ENCODE peak calls at places on chromosome 12, in five cellular contexts. J, Q, R, Y and E are unnamed samples.

GRCh38 chr12:4030938-4031702 is 157.9 kb upstream of the PARP11 start:
- DNase-seq in J (peak), Q (peak), R (peak), Y (peak), E (peak)

GRCh38 chr12:75936525-75937450 is 94.8 kb downstream of the PHLDA1 start:
- DNase-seq in J (no peak), Q (no peak), R (no peak), Y (no peak), E (no peak)

GRCh38 chr12:98297557-98297956 is 217.8 kb upstream of the TMPO start:
- DNase-seq in J (no peak), Q (no peak), R (no peak), Y (no peak), E (no peak)

GRCh38 chr12:124411291-124411878 is 116.5 kb downstream of the RFLNA start:
- DNase-seq in J (no peak), Q (no peak), R (peak), Y (no peak), E (no peak)

GRCh38 chr12:39010406-39010805 is 105.0 kb upstream of the CPNE8 start:
- DNase-seq in J (no peak), Q (no peak), R (no peak), Y (no peak), E (no peak)

GRCh38 chr12:76552343-76552938 is 7.1 kb downstream of the OSBPL8 start:
- DNase-seq in J (no peak), Q (no peak), R (no peak), Y (no peak), E (no peak)

GRCh38 chr12:92603741-92604432 is 98.9 kb upstream of the PLEKHG7 start:
- DNase-seq in J (no peak), Q (no peak), R (no peak), Y (no peak), E (no peak)

GRCh38 chr12:48380596-48380995 is 29.9 kb upstream of the ZNF641 start:
- DNase-seq in J (no peak), Q (no peak), R (no peak), Y (no peak), E (no peak)

GRCh38 chr12:63978519-63978918 is 134.0 kb downstream of the SRGAP1 start:
- DNase-seq in J (no peak), Q (no peak), R (no peak), Y (no peak), E (no peak)

GRCh38 chr12:90497923-90498545 is 456.9 kb downstream of the CCER1 start:
- DNase-seq in J (no peak), Q (no peak), R (no peak), Y (no peak), E (no peak)

GRCh38 chr12:76346236-76346635 is 2.0 kb downstream of the BBS10 start:
- DNase-seq in J (no peak), Q (no peak), R (no peak), Y (no peak), E (no peak)

GRCh38 chr12:3752096-3752709 is 706 bp downstream of the CRACR2A start:
- DNase-seq in J (no peak), Q (no peak), R (no peak), Y (peak), E (no peak)

GRCh38 chr12:2893007-2893406 is 2.3 kb downstream of the TULP3 start:
- DNase-seq in J (no peak), Q (no peak), R (no peak), Y (no peak), E (no peak)

GRCh38 chr12:131830335-131831020 is 2.3 kb downstream of the MMP17 start:
- DNase-seq in J (peak), Q (peak), R (peak), Y (peak), E (peak)

GRCh38 chr12:49489720-49490119 is 49.1 kb upstream of the KCNH3 start:
- DNase-seq in J (no peak), Q (no peak), R (no peak), Y (no peak), E (no peak)

GRCh38 chr12:122067966-122068365 is 10.6 kb upstream of the MLXIP start:
- DNase-seq in J (no peak), Q (no peak), R (no peak), Y (no peak), E (no peak)

GRCh38 chr12:130608132-130608531 is 108.0 kb downstream of the RIMBP2 start:
- DNase-seq in J (no peak), Q (no peak), R (no peak), Y (peak), E (no peak)

GRCh38 chr12:132602578-132603239 is 7.7 kb downstream of the LRCOL1 start:
- DNase-seq in J (no peak), Q (no peak), R (peak), Y (no peak), E (no peak)

GRCh38 chr12:75130811-75131210 is 78.8 kb downstream of the KCNC2 start:
- DNase-seq in J (no peak), Q (no peak), R (no peak), Y (no peak), E (no peak)

GRCh38 chr12:6541371-6542165 is 7.3 kb downstream of the GAPDH start:
- DNase-seq in J (no peak), Q (no peak), R (no peak), Y (no peak), E (peak)

GRCh38 chr12:6538420-6539275 is 4.3 kb downstream of the GAPDH start:
- DNase-seq in J (no peak), Q (no peak), R (no peak), Y (no peak), E (no peak)

GRCh38 chr12:6540181-6540877 is 6.0 kb downstream of the GAPDH start:
- DNase-seq in J (peak), Q (peak), R (peak), Y (peak), E (peak)

GRCh38 chr12:6536894-6537579 is 2.7 kb downstream of the GAPDH start:
- DNase-seq in J (no peak), Q (no peak), R (no peak), Y (no peak), E (no peak)

DNA sequence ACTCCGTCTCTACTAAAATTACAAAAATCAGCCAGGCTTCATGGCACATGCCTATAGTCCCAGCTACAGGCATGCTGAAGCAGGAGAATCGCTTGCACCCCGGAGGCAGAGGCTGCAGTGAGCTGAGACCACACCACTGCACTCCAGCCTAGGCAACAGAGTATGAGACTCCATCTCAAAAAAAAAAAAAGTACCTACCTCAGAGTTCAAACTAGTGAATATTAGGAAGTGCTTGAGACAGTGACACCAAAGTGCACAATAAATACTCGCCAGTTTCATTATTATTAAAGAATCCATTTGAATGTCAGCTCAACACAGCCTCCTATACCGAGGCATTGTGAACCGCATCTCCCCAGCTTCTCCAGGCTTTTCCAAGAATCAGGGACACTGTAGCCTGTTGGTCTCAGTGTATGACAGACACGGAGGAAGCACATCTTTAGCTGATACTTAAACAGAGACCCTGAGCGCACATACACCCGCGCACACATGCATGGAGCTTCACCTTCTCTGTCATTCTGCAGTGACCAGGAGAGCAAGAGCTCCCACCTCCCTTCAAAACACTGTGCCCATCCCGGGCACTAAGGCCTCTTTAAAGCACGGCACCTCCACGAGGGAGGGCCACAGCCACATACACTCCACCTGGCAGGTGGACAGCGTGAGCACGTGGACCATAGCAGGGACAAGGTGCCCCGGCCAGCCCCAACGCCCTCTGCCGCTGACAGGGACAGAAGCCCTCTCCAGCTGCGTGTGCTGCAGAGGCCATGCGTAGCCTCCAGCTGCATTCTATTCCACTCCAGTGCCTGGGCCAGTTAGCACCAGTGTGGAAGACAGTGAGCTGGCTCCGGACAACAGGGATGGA is 5.2 kb downstream of the GAPDH start:
- DNase-seq in J (no peak), Q (no peak), R (no peak), Y (no peak), E (no peak)
- TF ChIP-seq CTCF in J (no peak), Q (no peak), R (no peak), Y (no peak), E (no peak)

DNA sequence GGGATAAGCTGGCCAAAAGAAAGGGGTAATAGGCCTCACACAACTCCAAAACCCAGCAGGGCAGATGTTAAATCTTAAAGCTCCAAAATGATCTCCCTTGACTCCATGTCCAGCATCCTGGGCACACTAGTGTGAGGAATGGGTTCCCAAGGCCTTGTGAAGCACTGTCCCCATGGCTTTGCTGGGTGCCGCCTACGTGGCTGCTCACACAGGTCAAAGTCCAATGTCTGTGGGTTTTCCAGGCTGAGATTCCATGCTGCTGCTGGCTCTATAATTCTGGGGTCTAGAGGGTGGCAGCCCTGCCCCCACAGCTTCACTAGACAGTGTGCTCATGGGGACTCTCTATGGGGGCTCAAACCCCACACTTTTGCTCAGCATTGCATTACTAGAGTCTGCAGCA is 145.3 kb upstream of the GRIN2B start:
- DNase-seq in J (no peak), Q (no peak), R (no peak), Y (no peak), E (no peak)
- TF ChIP-seq CTCF in J (no peak), Q (no peak), R (no peak), Y (no peak), E (no peak)

GRCh38 chr12:126663304-126664094 is 1598.3 kb downstream of the AACS start:
- DNase-seq in J (no peak), Q (no peak), R (peak), Y (no peak), E (no peak)
- TF ChIP-seq CTCF in J (no peak), Q (no peak), R (peak), Y (no peak), E (peak)

DNA sequence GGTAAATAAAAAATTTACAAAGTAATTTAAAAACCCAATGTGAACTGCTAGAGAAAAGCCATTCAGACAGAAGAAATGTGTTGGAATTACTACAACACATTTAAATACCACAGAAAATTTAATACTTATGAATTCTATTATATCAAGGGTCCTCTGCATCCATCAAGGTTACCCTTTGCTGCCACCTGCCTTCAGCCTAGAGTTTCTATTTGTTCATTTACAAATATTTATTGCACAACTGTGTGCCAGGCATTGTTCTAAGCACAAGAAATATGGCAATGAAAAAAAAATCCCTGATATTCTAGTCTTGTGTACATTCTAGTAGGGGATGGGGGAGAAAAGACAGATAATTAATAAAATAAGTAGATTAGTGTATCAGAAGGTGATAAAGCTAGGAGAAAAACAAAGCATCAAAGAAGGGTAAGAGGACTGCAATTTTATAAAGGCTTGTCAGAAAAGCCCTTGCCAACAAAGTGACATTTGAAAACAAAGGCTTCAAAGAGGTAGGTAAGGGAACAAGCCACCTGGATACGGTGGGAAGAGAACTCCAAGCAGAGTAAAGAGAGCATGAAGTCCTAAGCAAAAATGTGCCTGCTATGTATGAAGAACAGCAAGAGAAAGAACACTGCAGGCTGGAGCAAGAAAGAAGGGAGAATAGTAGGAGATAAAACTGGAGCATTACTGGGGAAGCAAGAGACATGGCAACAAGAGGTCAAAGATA is 59.1 kb upstream of the SLC6A13 start:
- DNase-seq in J (no peak), Q (no peak), R (no peak), Y (no peak), E (no peak)
- TF ChIP-seq CTCF in J (no peak), Q (peak), R (no peak), Y (no peak), E (peak)

GRCh38 chr12:15996948-15997347 is 85.8 kb downstream of the DERA start:
- DNase-seq in J (no peak), Q (no peak), R (no peak), Y (no peak), E (no peak)

GRCh38 chr12:15995801-15996200 is 84.7 kb downstream of the DERA start:
- DNase-seq in J (no peak), Q (no peak), R (no peak), Y (no peak), E (no peak)

GRCh38 chr12:15997910-15998309 is 86.8 kb downstream of the DERA start:
- DNase-seq in J (no peak), Q (no peak), R (no peak), Y (no peak), E (no peak)

GRCh38 chr12:15996254-15996653 is 85.1 kb downstream of the DERA start:
- DNase-seq in J (no peak), Q (no peak), R (no peak), Y (no peak), E (no peak)
- TF ChIP-seq CTCF in J (no peak), Q (no peak), R (no peak), Y (no peak), E (peak)

GRCh38 chr12:65278576-65279386 is at the start of gene MSRB3:
- DNase-seq in J (peak), Q (peak), R (peak), Y (peak), E (peak)

GRCh38 chr12:65279387-65280112 is 1.1 kb downstream of the MSRB3 start:
- DNase-seq in J (no peak), Q (no peak), R (no peak), Y (no peak), E (no peak)

GRCh38 chr12:65280306-65280705 is 1.8 kb downstream of the MSRB3 start:
- DNase-seq in J (no peak), Q (no peak), R (no peak), Y (no peak), E (no peak)

GRCh38 chr12:65277994-65278575 is 398 bp upstream of the MSRB3 start:
- DNase-seq in J (no peak), Q (peak), R (no peak), Y (no peak), E (peak)

DNA sequence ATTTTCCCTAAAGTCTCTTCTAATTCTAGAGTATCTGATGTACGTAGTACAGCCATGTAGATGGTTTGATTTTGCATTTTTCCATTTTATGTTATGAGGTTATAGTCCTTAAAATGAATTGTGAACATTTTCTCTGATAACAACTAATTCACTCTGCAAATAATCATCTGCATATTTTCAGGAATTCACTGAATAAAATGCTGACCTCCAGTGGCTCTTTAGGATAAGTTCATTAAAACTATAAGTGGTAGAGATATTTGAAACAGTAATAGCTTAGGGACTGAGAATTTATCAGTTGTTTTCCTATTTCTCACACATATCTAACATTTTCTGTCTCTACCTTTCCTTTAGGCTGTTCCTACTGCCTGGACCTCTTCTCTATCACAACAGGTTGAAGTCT is 4.4 kb downstream of the MSRB3 start:
- DNase-seq in J (no peak), Q (no peak), R (no peak), Y (no peak), E (no peak)
- TF ChIP-seq CTCF in J (no peak), Q (no peak), R (no peak), Y (no peak), E (peak)

DNA sequence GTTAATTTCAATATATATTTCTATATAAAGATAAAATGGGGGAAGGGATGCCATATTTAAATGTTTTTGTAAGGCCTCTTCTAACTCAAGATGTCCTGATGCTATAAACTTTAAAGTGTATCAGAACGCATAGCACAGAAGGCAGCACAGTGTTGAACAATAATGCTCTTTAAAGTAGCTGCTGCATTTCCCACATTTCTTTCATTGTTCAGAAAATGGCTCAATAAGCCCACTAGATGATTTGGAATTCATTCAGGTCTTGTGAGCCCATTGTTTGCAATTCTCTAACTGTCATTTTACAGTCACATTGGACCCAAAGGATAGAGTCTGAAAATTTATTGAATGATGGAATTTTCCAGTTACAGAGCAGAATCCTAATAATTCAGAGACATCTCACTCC is 64.0 kb upstream of the PCED1B start:
- DNase-seq in J (no peak), Q (no peak), R (no peak), Y (no peak), E (no peak)
- TF ChIP-seq CTCF in J (no peak), Q (no peak), R (no peak), Y (no peak), E (no peak)

GRCh38 chr12:68113644-68114043 is 45.9 kb downstream of the IFNG start:
- DNase-seq in J (peak), Q (no peak), R (no peak), Y (no peak), E (no peak)
- TF ChIP-seq CTCF in J (peak), Q (no peak), R (peak), Y (no peak), E (peak)

GRCh38 chr12:14362347-14362746 is 3.1 kb upstream of the ATF7IP start:
- DNase-seq in J (no peak), Q (no peak), R (no peak), Y (no peak), E (no peak)
- TF ChIP-seq CTCF in J (no peak), Q (no peak), R (no peak), Y (no peak), E (no peak)